ENCODE peak calls at places on chromosomes 7 and 10, in nine cellular contexts. One of them, this sample, is unnamed. For H3K4me1, the result is how much of the 10 kb centered on the place peaks cover.

GRCh38 chr7:491292-491957 is 28.2 kb downstream of the PDGFA start:
- DNase-seq in left ventricle myocardium inferior: peak
- DNase-seq in sigmoid colon: peak
- DNase-seq in transverse colon: no peak
- DNase-seq in osteoblast: no peak
- DNase-seq in kidney: peak
- DNase-seq in MM.1S: no peak
- DNase-seq in esophagus squamous epithelium: no peak
- DNase-seq in CD8-positive, alpha-beta T cell: no peak
- DNase-seq in this sample: no peak

GRCh38 chr7:68015098-68015497 is 1018.5 kb downstream of the TYW1 start:
- DNase-seq in CD8-positive, alpha-beta T cell: no peak
- DNase-seq in sigmoid colon: no peak
- DNase-seq in left ventricle myocardium inferior: no peak
- DNase-seq in esophagus squamous epithelium: no peak
- DNase-seq in kidney: no peak
- DNase-seq in MM.1S: no peak
- DNase-seq in osteoblast: no peak
- DNase-seq in transverse colon: no peak
- DNase-seq in this sample: no peak

GRCh38 chr7:151708610-151709009 is 168.3 kb downstream of the PRKAG2 start:
- DNase-seq in sigmoid colon: no peak
- DNase-seq in esophagus squamous epithelium: no peak
- DNase-seq in kidney: no peak
- DNase-seq in osteoblast: peak
- DNase-seq in transverse colon: no peak
- DNase-seq in CD8-positive, alpha-beta T cell: no peak
- DNase-seq in MM.1S: no peak
- DNase-seq in left ventricle myocardium inferior: no peak
- DNase-seq in this sample: no peak

GRCh38 chr10:110404374-110404773 is 93.3 kb upstream of the DUSP5 start:
- DNase-seq in CD8-positive, alpha-beta T cell: no peak
- DNase-seq in kidney: peak
- DNase-seq in left ventricle myocardium inferior: no peak
- DNase-seq in osteoblast: no peak
- DNase-seq in esophagus squamous epithelium: no peak
- DNase-seq in MM.1S: no peak
- DNase-seq in transverse colon: no peak
- DNase-seq in sigmoid colon: no peak
- DNase-seq in this sample: no peak

GRCh38 chr7:28921822-28922221 is 36.3 kb downstream of the TRIL start:
- DNase-seq in MM.1S: peak
- DNase-seq in left ventricle myocardium inferior: no peak
- DNase-seq in kidney: no peak
- DNase-seq in sigmoid colon: peak
- DNase-seq in esophagus squamous epithelium: no peak
- DNase-seq in osteoblast: peak
- DNase-seq in CD8-positive, alpha-beta T cell: peak
- DNase-seq in transverse colon: peak
- DNase-seq in this sample: peak

GRCh38 chr10:18102404-18102803 is 37.8 kb upstream of the CACNB2 start:
- DNase-seq in CD8-positive, alpha-beta T cell: no peak
- DNase-seq in MM.1S: no peak
- DNase-seq in osteoblast: no peak
- DNase-seq in esophagus squamous epithelium: no peak
- DNase-seq in sigmoid colon: no peak
- DNase-seq in left ventricle myocardium inferior: no peak
- DNase-seq in transverse colon: no peak
- DNase-seq in kidney: no peak
- DNase-seq in this sample: no peak

GRCh38 chr10:16828114-16828568 is 10.9 kb upstream of the RSU1 start:
- DNase-seq in kidney: peak
- DNase-seq in transverse colon: peak
- DNase-seq in MM.1S: peak
- DNase-seq in esophagus squamous epithelium: no peak
- DNase-seq in left ventricle myocardium inferior: no peak
- DNase-seq in sigmoid colon: peak
- DNase-seq in osteoblast: no peak
- DNase-seq in CD8-positive, alpha-beta T cell: peak
- DNase-seq in this sample: peak

GRCh38 chr10:15824498-15824897 is 35.8 kb downstream of the MINDY3 start:
- DNase-seq in osteoblast: no peak
- DNase-seq in MM.1S: peak
- DNase-seq in esophagus squamous epithelium: no peak
- DNase-seq in sigmoid colon: no peak
- DNase-seq in kidney: no peak
- DNase-seq in left ventricle myocardium inferior: no peak
- DNase-seq in transverse colon: no peak
- DNase-seq in CD8-positive, alpha-beta T cell: no peak
- DNase-seq in this sample: no peak

GRCh38 chr7:100588438-100588837 is 2.3 kb downstream of the FBXO24 start:
- DNase-seq in CD8-positive, alpha-beta T cell: no peak
- DNase-seq in osteoblast: peak
- DNase-seq in esophagus squamous epithelium: no peak
- DNase-seq in transverse colon: no peak
- DNase-seq in MM.1S: no peak
- DNase-seq in sigmoid colon: no peak
- DNase-seq in kidney: no peak
- DNase-seq in left ventricle myocardium inferior: no peak
- DNase-seq in this sample: no peak

GRCh38 chr7:30430300-30430699 is 48.3 kb downstream of the NOD1 start:
- DNase-seq in sigmoid colon: peak
- DNase-seq in transverse colon: peak
- DNase-seq in kidney: peak
- DNase-seq in left ventricle myocardium inferior: no peak
- DNase-seq in MM.1S: no peak
- DNase-seq in esophagus squamous epithelium: no peak
- DNase-seq in CD8-positive, alpha-beta T cell: no peak
- DNase-seq in osteoblast: no peak
- DNase-seq in this sample: no peak

GRCh38 chr10:11034762-11035161 is 17.1 kb downstream of the CELF2 start:
- DNase-seq in osteoblast: no peak
- DNase-seq in MM.1S: no peak
- DNase-seq in kidney: no peak
- DNase-seq in left ventricle myocardium inferior: no peak
- DNase-seq in esophagus squamous epithelium: no peak
- DNase-seq in sigmoid colon: no peak
- DNase-seq in transverse colon: no peak
- DNase-seq in CD8-positive, alpha-beta T cell: no peak
- DNase-seq in this sample: no peak

DNA sequence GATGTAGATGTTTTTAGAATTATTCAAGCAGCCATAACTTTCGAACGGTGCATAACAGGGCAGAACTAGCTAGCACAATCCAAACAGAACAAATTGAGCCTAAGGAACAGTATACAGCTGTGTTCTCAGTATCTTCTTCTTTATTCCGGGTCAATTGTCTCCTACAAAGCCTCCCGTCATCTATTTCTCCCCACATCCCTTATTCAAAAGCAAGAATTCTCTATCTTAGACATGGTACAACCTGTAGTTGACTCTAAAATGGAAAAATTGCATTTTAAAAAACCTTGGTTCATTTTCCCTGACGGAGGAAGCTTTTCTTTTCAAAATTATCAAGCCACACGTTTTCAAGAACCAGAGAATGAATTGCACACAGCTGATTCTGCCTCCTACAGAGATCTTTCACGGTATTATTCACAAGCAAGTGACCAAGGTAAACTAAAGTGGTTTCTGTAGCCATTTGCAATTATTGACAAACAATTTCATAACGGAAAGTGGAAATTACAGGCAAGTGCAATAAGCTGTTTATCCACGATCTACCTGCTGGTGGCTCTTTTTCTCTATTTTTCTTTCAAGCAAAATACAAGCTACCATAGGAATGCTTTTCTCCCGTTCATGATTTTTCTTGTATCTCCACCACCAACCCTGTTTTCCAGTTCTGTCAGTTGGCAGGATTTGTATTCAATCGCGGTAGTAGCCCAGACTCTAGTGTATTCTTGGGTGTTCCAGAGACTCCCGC is 2.3 kb downstream of the GRM8 start:
- DNase-seq in esophagus squamous epithelium: no peak
- DNase-seq in sigmoid colon: no peak
- DNase-seq in osteoblast: peak
- DNase-seq in MM.1S: no peak
- DNase-seq in kidney: no peak
- DNase-seq in CD8-positive, alpha-beta T cell: no peak
- DNase-seq in transverse colon: no peak
- DNase-seq in left ventricle myocardium inferior: no peak
- DNase-seq in this sample: no peak
- TF ChIP-seq CTCF in esophagus squamous epithelium: no peak
- TF ChIP-seq CTCF in sigmoid colon: no peak
- TF ChIP-seq CTCF in osteoblast: no peak
- TF ChIP-seq CTCF in MM.1S: peak
- TF ChIP-seq CTCF in kidney: no peak
- TF ChIP-seq CTCF in CD8-positive, alpha-beta T cell: no peak
- TF ChIP-seq CTCF in transverse colon: no peak
- TF ChIP-seq CTCF in left ventricle myocardium inferior: no peak
- TF ChIP-seq CTCF in this sample: no peak

GRCh38 chr7:116873619-116874018 is 11.2 kb downstream of the CAPZA2 start:
- DNase-seq in esophagus squamous epithelium: no peak
- DNase-seq in kidney: no peak
- DNase-seq in transverse colon: no peak
- DNase-seq in MM.1S: no peak
- DNase-seq in sigmoid colon: no peak
- DNase-seq in osteoblast: no peak
- DNase-seq in CD8-positive, alpha-beta T cell: no peak
- DNase-seq in left ventricle myocardium inferior: no peak
- DNase-seq in this sample: no peak

GRCh38 chr7:116877443-116878217 is 15.2 kb downstream of the CAPZA2 start:
- DNase-seq in MM.1S: no peak
- DNase-seq in transverse colon: no peak
- DNase-seq in CD8-positive, alpha-beta T cell: no peak
- DNase-seq in osteoblast: no peak
- DNase-seq in left ventricle myocardium inferior: no peak
- DNase-seq in esophagus squamous epithelium: no peak
- DNase-seq in sigmoid colon: no peak
- DNase-seq in kidney: no peak
- DNase-seq in this sample: no peak

GRCh38 chr7:116876664-116877442 is 14.5 kb downstream of the CAPZA2 start:
- DNase-seq in kidney: no peak
- DNase-seq in osteoblast: peak
- DNase-seq in transverse colon: peak
- DNase-seq in left ventricle myocardium inferior: peak
- DNase-seq in CD8-positive, alpha-beta T cell: no peak
- DNase-seq in esophagus squamous epithelium: no peak
- DNase-seq in sigmoid colon: no peak
- DNase-seq in MM.1S: no peak
- DNase-seq in this sample: no peak

GRCh38 chr7:116871061-116871700 is 8.8 kb downstream of the CAPZA2 start:
- DNase-seq in sigmoid colon: no peak
- DNase-seq in osteoblast: no peak
- DNase-seq in CD8-positive, alpha-beta T cell: no peak
- DNase-seq in left ventricle myocardium inferior: no peak
- DNase-seq in MM.1S: no peak
- DNase-seq in esophagus squamous epithelium: no peak
- DNase-seq in transverse colon: no peak
- DNase-seq in kidney: no peak
- DNase-seq in this sample: no peak

DNA sequence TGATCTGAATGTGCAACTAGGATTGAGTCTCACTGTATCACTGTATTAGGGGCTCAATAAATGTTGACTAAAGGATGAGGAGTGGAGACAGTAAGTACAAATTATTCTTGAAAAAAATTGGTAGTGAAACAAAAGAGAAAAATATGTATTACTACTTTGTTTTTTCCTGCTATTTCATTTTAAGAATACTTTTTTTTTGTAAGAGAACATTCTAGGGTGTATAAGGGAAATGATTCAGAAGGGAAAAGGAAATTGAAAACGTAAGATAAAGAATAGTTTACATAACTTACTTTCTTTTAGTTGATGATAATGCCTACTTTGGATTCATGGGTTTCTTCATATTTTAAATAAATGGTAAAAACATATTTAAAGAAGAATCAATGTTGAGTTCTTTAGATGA is 9.6 kb downstream of the CAPZA2 start:
- DNase-seq in transverse colon: no peak
- DNase-seq in CD8-positive, alpha-beta T cell: no peak
- DNase-seq in osteoblast: no peak
- DNase-seq in sigmoid colon: no peak
- DNase-seq in left ventricle myocardium inferior: no peak
- DNase-seq in kidney: no peak
- DNase-seq in esophagus squamous epithelium: no peak
- DNase-seq in MM.1S: no peak
- DNase-seq in this sample: no peak
- H3K4me1 ChIP-seq in transverse colon: under half
- H3K4me1 ChIP-seq in CD8-positive, alpha-beta T cell: under half
- H3K4me1 ChIP-seq in osteoblast: under half
- H3K4me1 ChIP-seq in sigmoid colon: half or more
- H3K4me1 ChIP-seq in left ventricle myocardium inferior: half or more
- H3K4me1 ChIP-seq in kidney: under half
- H3K4me1 ChIP-seq in esophagus squamous epithelium: under half
- H3K4me1 ChIP-seq in MM.1S: under half
- H3K4me1 ChIP-seq in this sample: under half

GRCh38 chr10:93206652-93207051 is 133.0 kb downstream of the CYP26A1 start:
- DNase-seq in kidney: no peak
- DNase-seq in sigmoid colon: no peak
- DNase-seq in esophagus squamous epithelium: no peak
- DNase-seq in MM.1S: no peak
- DNase-seq in CD8-positive, alpha-beta T cell: no peak
- DNase-seq in transverse colon: no peak
- DNase-seq in osteoblast: no peak
- DNase-seq in left ventricle myocardium inferior: no peak
- DNase-seq in this sample: no peak
- TF ChIP-seq CTCF in kidney: no peak
- TF ChIP-seq CTCF in sigmoid colon: no peak
- TF ChIP-seq CTCF in esophagus squamous epithelium: no peak
- TF ChIP-seq CTCF in MM.1S: no peak
- TF ChIP-seq CTCF in CD8-positive, alpha-beta T cell: no peak
- TF ChIP-seq CTCF in transverse colon: no peak
- TF ChIP-seq CTCF in osteoblast: no peak
- TF ChIP-seq CTCF in left ventricle myocardium inferior: no peak
- TF ChIP-seq CTCF in this sample: no peak

DNA sequence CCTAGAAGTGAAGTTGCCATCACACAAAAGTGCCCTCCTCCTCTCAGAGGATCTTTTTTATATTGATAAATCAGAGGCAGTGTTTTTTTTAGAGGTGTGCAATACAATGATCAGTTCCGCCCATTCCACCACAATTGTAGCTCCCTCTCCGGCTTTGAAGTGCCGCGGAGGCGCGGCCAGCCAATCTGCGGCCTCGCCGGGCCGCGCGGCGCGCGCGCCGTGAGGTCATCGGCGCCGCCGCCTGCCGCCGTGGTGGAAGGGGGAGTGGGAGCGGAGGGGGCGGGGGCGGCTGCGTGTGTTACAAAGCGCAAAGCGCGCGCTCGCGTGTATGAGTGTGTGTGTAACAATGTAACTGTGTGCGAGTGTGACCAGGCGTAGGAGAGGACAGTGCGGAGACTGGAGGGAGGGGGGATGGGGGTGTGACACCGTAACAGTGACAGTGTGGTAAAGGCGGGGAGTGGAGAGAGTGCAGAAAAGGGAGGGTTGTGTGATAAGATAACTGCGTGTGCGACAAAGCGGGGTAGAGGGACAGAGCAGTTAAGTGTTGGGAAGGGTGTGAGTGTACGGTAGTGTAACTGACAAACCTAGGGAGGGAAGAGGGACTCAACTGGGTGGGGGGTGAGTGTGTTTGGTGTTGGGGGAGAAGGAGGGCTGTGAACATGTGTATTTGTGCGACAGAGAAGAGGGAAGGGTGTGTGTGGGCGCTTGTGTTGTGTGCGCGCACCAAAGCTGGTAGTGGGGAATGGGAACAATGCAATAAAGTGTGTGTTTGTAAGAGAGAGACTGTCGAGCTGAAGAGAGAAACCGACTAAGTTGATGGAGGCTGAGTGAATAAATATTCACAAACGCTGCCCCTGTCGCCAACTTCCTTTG is at the start of gene SP8:
- DNase-seq in esophagus squamous epithelium: no peak
- DNase-seq in sigmoid colon: no peak
- DNase-seq in transverse colon: no peak
- DNase-seq in left ventricle myocardium inferior: no peak
- DNase-seq in CD8-positive, alpha-beta T cell: no peak
- DNase-seq in osteoblast: no peak
- DNase-seq in kidney: no peak
- DNase-seq in MM.1S: no peak
- DNase-seq in this sample: no peak
- H3K4me1 ChIP-seq in esophagus squamous epithelium: under half
- H3K4me1 ChIP-seq in sigmoid colon: under half
- H3K4me1 ChIP-seq in transverse colon: under half
- H3K4me1 ChIP-seq in left ventricle myocardium inferior: under half
- H3K4me1 ChIP-seq in CD8-positive, alpha-beta T cell: under half
- H3K4me1 ChIP-seq in osteoblast: under half
- H3K4me1 ChIP-seq in kidney: under half
- H3K4me1 ChIP-seq in MM.1S: under half
- H3K4me1 ChIP-seq in this sample: under half

This sample was measured in keratinocyte.